ENCODE peak calls at places on chromosomes 13 and 19, in five cellular contexts. P is DND-41, G is breast epithelium, U is cardiac fibroblast, V is IMR-90. F is an unnamed sample.

GRCh38 chr13:59043016-59043415 is 1120.7 kb downstream of the DIAPH3 start:
- DNase-seq in U (no peak), V (no peak), P (no peak), G (no peak), F (no peak)

GRCh38 chr13:64925284-64925683 is 2304.9 kb downstream of the PCDH9 start:
- DNase-seq in G (no peak), P (peak), V (peak), U (peak), F (no peak)

GRCh38 chr13:113155982-113156655 is 2.3 kb upstream of the PROZ start:
- DNase-seq in P (no peak), G (no peak), V (no peak), U (no peak), F (no peak)

GRCh38 chr19:14632286-14632685 is 42.4 kb downstream of the ADGRE3 start:
- DNase-seq in U (peak), G (no peak), V (peak), P (peak), F (no peak)

GRCh38 chr19:49328741-49329140 is 3.8 kb upstream of the SLC6A16 start:
- DNase-seq in P (no peak), U (no peak), G (no peak), V (no peak), F (no peak)

GRCh38 chr13:74479124-74479523 is 344.9 kb upstream of the KLF12 start:
- DNase-seq in G (no peak), U (no peak), P (no peak), V (no peak), F (no peak)

GRCh38 chr19:19366691-19367396 is 38.6 kb upstream of the GATAD2A start:
- DNase-seq in P (peak), G (peak), U (peak), V (peak), F (no peak)

GRCh38 chr13:111302045-111302722 is 18.3 kb upstream of the TEX29 start:
- DNase-seq in V (no peak), G (no peak), P (no peak), U (no peak), F (no peak)

GRCh38 chr19:42693760-42694350 is 46.4 kb downstream of the PSG3 start:
- DNase-seq in U (peak), G (no peak), P (peak), V (peak), F (peak)

GRCh38 chr19:16625183-16625958 is 2.6 kb downstream of the MED26 start:
- DNase-seq in P (no peak), V (no peak), G (no peak), U (no peak), F (no peak)

GRCh38 chr19:30135797-30136196 is 193.8 kb downstream of the URI1 start:
- DNase-seq in P (no peak), G (no peak), V (no peak), U (no peak), F (no peak)

GRCh38 chr13:109764474-109765292 is 21.7 kb downstream of the IRS2 start:
- DNase-seq in V (peak), U (no peak), P (peak), G (no peak), F (no peak)

GRCh38 chr13:106151056-106151699 is 384.3 kb downstream of the EFNB2 start:
- DNase-seq in V (peak), P (no peak), U (peak), G (peak), F (peak)

GRCh38 chr19:31478241-31478640 is 129.0 kb upstream of the TSHZ3 start:
- DNase-seq in G (no peak), U (no peak), P (no peak), V (no peak), F (no peak)

GRCh38 chr19:46426035-46426505 is 2.7 kb downstream of the PNMA8C start:
- DNase-seq in G (no peak), P (no peak), U (no peak), V (no peak), F (no peak)

GRCh38 chr19:45613926-45614725 is 12.1 kb upstream of the GPR4 start:
- DNase-seq in V (peak), G (no peak), U (peak), P (no peak), F (peak)

GRCh38 chr19:3459322-3459881 is 20.9 kb downstream of the SMIM24 start:
- DNase-seq in P (peak), G (peak), V (peak), U (peak), F (no peak)

GRCh38 chr19:38093587-38093986 is 130.4 kb downstream of the DPF1 start:
- DNase-seq in V (no peak), P (no peak), U (no peak), G (no peak), F (no peak)

GRCh38 chr13:31670831-31671617 is 68.3 kb upstream of the RXFP2 start:
- DNase-seq in G (no peak), V (no peak), P (no peak), U (peak), F (no peak)

GRCh38 chr13:41017153-41017552 is 2.0 kb downstream of the ELF1 start:
- DNase-seq in G (peak), U (no peak), V (no peak), P (peak), F (no peak)

GRCh38 chr13:50635504-50635903 is 208.0 kb downstream of the DLEU7 start:
- DNase-seq in G (peak), P (no peak), U (peak), V (no peak), F (no peak)

GRCh38 chr13:42575938-42576337 is 2.0 kb downstream of the TNFSF11 start:
- DNase-seq in U (no peak), P (no peak), V (no peak), G (no peak), F (no peak)

GRCh38 chr19:47093841-47094240 is 19.7 kb downstream of the ZC3H4 start:
- DNase-seq in P (no peak), U (no peak), G (no peak), V (no peak), F (no peak)

GRCh38 chr19:28581468-28581770 is 631.5 kb downstream of the UQCRFS1 start:
- DNase-seq in G (no peak), V (no peak), U (no peak), P (no peak), F (no peak)

GRCh38 chr19:50008532-50008931 is 16.6 kb downstream of the VRK3 start:
- DNase-seq in G (no peak), V (no peak), U (peak), P (no peak), F (no peak)

GRCh38 chr19:23801798-23802197 is 43.1 kb upstream of the ZNF681 start:
- DNase-seq in G (no peak), V (no peak), U (no peak), P (no peak), F (no peak)

GRCh38 chr19:28549680-28550277 is 663.2 kb downstream of the UQCRFS1 start:
- DNase-seq in U (no peak), P (no peak), V (no peak), G (no peak), F (no peak)

GRCh38 chr19:6020972-6021805 is 43.2 kb upstream of the RANBP3 start:
- DNase-seq in V (no peak), U (no peak), P (no peak), G (no peak), F (no peak)

GRCh38 chr19:4328243-4328990 is 10.2 kb downstream of the STAP2 start:
- DNase-seq in P (peak), V (peak), U (peak), G (peak), F (no peak)

GRCh38 chr19:44585371-44586141 is 27.8 kb upstream of the IGSF23 start:
- DNase-seq in G (no peak), U (peak), P (no peak), V (peak), F (no peak)

GRCh38 chr13:33543631-33544030 is 258.1 kb upstream of the STARD13 start:
- DNase-seq in U (peak), G (no peak), P (no peak), V (no peak), F (no peak)

GRCh38 chr13:26980099-26981031 is 191.2 kb downstream of the USP12 start:
- DNase-seq in U (no peak), G (no peak), V (no peak), P (no peak), F (no peak)

GRCh38 chr13:32659736-32660135 is 73.5 kb downstream of the PDS5B start:
- DNase-seq in V (peak), P (no peak), G (no peak), U (no peak), F (no peak)

GRCh38 chr13:76440568-76440967 is 445.6 kb downstream of the KCTD12 start:
- DNase-seq in P (no peak), V (no peak), G (no peak), U (no peak), F (no peak)

GRCh38 chr19:8539621-8540149 is 25.7 kb upstream of the ZNF414 start:
- DNase-seq in G (no peak), U (no peak), V (no peak), P (no peak), F (no peak)

GRCh38 chr13:105446197-105446596 is 1089.3 kb downstream of the EFNB2 start:
- DNase-seq in V (peak), G (no peak), P (no peak), U (no peak), F (no peak)

GRCh38 chr19:39497850-39498261 is 891 bp upstream of the DLL3 start:
- DNase-seq in P (peak), U (peak), V (peak), G (no peak), F (no peak)
- TF ChIP-seq CTCF in P (peak), U (peak), V (peak), G (no peak), F (peak)

GRCh38 chr19:52786078-52786463 is 520 bp downstream of the ZNF600 start:
- DNase-seq in P (no peak), U (no peak), V (no peak), G (no peak), F (no peak)

GRCh38 chr19:52789440-52789839 is 2.8 kb upstream of the ZNF600 start:
- DNase-seq in V (no peak), G (no peak), U (no peak), P (no peak), F (no peak)

DNA sequence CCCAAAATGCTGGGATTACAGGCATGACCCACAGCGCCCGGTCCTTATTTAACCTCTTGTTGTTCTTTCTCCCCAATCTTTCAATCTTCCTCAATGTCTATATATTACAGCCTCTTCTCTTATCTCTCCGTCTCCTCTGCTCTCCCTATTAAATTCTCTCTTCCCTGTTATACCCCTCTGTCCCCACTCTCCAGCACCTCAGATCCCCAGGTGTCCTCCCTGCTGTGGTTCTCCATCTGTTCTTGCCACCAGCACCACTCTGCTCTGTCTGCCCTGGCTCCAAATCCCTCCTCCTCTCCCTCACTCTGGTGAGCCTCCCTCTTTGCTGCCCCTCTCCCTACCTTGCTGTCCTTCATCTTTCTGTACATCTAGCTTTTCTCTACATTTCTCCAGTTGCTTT is 1.1 kb downstream of the ZNF600 start:
- DNase-seq in U (no peak), G (no peak), P (no peak), V (no peak), F (no peak)
- H3K4me3 ChIP-seq in U (peak), G (peak), P (no peak), V (no peak), F (peak)

GRCh38 chr13:22740264-22740663 is 440.5 kb upstream of the SGCG start:
- DNase-seq in U (no peak), P (no peak), V (no peak), G (no peak), F (no peak)

GRCh38 chr13:22738357-22738756 is 442.4 kb upstream of the SGCG start:
- DNase-seq in P (no peak), U (no peak), V (no peak), G (no peak), F (no peak)

GRCh38 chr13:22736084-22736767 is 444.6 kb upstream of the SGCG start:
- DNase-seq in V (no peak), G (no peak), U (no peak), P (no peak), F (no peak)

GRCh38 chr13:22736768-22737092 is 444.0 kb upstream of the SGCG start:
- DNase-seq in U (no peak), V (no peak), G (no peak), P (no peak), F (no peak)

GRCh38 chr13:22735381-22735995 is 445.3 kb upstream of the SGCG start:
- DNase-seq in P (no peak), V (no peak), G (no peak), U (no peak), F (no peak)
- TF ChIP-seq CTCF in P (no peak), V (no peak), G (no peak), U (no peak), F (peak)

GRCh38 chr19:55652311-55653078 is 2.3 kb upstream of the U2AF2 start:
- DNase-seq in P (no peak), V (no peak), U (no peak), G (no peak), F (no peak)
- H3K4me3 ChIP-seq in P (no peak), V (no peak), U (no peak), G (no peak), F (no peak)